ENCODE peak calls at places on chromosomes 4 and X, in eight cellular contexts. K, L, C, T, O, J, V and E are unnamed samples.

GRCh38 chrX:17986977-17987376 is 125.9 kb upstream of the RAI2 start:
- DNase-seq in V (no peak), T (no peak), L (no peak), O (no peak), J (no peak), C (no peak), K (no peak), E (no peak)

GRCh38 chr4:16226816-16227461 is 668 bp upstream of the TAPT1 start:
- DNase-seq in L (peak), C (peak), K (peak), T (no peak), O (no peak), V (peak), J (no peak), E (peak)

GRCh38 chr4:48877827-48878535 is 28.6 kb downstream of the OCIAD2 start:
- DNase-seq in O (no peak), T (no peak), K (no peak), J (no peak), V (no peak), C (no peak), L (no peak), E (no peak)

GRCh38 chrX:131067846-131068745 is 9.9 kb downstream of the ARHGAP36 start:
- DNase-seq in K (no peak), T (no peak), O (no peak), L (no peak), C (no peak), V (no peak), J (no peak), E (no peak)

GRCh38 chr4:54233697-54234496 is 4.8 kb downstream of the PDGFRA start:
- DNase-seq in O (peak), J (peak), L (peak), V (peak), K (peak), C (peak), T (peak), E (peak)

GRCh38 chrX:100407784-100408642 is 2.1 kb downstream of the PCDH19 start:
- DNase-seq in C (no peak), J (no peak), O (no peak), T (no peak), K (no peak), V (no peak), L (no peak), E (no peak)

GRCh38 chrX:13816899-13817298 is at the start of gene GPM6B:
- DNase-seq in V (no peak), J (no peak), C (no peak), O (no peak), K (no peak), T (no peak), L (no peak), E (no peak)

GRCh38 chrX:24025741-24026402 is 1.1 kb downstream of the KLHL15 start:
- DNase-seq in T (no peak), O (peak), C (no peak), J (peak), V (no peak), L (peak), K (no peak), E (peak)

GRCh38 chr4:84366111-84366510 is 133.0 kb downstream of the NKX6-1 start:
- DNase-seq in L (no peak), V (no peak), C (no peak), T (no peak), O (no peak), K (no peak), J (no peak), E (no peak)

GRCh38 chrX:131792789-131793462 is 230.2 kb upstream of the STK26 start:
- DNase-seq in L (peak), V (peak), K (peak), J (peak), C (peak), T (peak), O (peak), E (peak)

GRCh38 chrX:129596077-129596476 is 56.0 kb downstream of the OCRL start:
- DNase-seq in J (no peak), T (no peak), C (no peak), L (no peak), V (no peak), K (no peak), O (no peak), E (no peak)

GRCh38 chrX:85084770-85085393 is 81.2 kb downstream of the APOOL start:
- DNase-seq in J (peak), K (peak), V (no peak), T (no peak), O (peak), L (peak), C (no peak), E (peak)

GRCh38 chr4:173288296-173288695 is 45.9 kb downstream of the HMGB2 start:
- DNase-seq in O (peak), T (peak), C (peak), L (peak), V (peak), J (peak), K (peak), E (peak)

GRCh38 chrX:40570346-40571093 is 10.2 kb upstream of the ATP6AP2 start:
- DNase-seq in O (no peak), V (no peak), J (no peak), C (no peak), T (no peak), L (no peak), K (no peak), E (no peak)

GRCh38 chr4:78032446-78032845 is 24.7 kb upstream of the FRAS1 start:
- DNase-seq in K (no peak), T (no peak), J (no peak), C (no peak), V (no peak), L (no peak), O (no peak), E (no peak)

GRCh38 chr4:13920901-13921300 is 293.4 kb upstream of the BOD1L1 start:
- DNase-seq in T (no peak), V (peak), O (peak), K (peak), L (no peak), C (no peak), J (peak), E (peak)

GRCh38 chrX:68995386-68995779 is 166.6 kb downstream of the EFNB1 start:
- DNase-seq in J (no peak), O (no peak), T (no peak), C (no peak), V (no peak), K (no peak), L (no peak), E (no peak)

GRCh38 chr4:141155586-141155985 is 22.3 kb upstream of the RNF150 start:
- DNase-seq in K (no peak), T (no peak), O (no peak), C (no peak), J (no peak), L (no peak), V (no peak), E (no peak)

GRCh38 chr4:36198068-36198808 is 46.1 kb downstream of the ARAP2 start:
- DNase-seq in J (no peak), L (no peak), O (no peak), C (no peak), K (no peak), T (no peak), V (peak), E (no peak)

GRCh38 chr4:122065149-122065548 is 87.0 kb upstream of the BLTP1 start:
- DNase-seq in V (no peak), J (no peak), C (no peak), K (no peak), T (no peak), O (no peak), L (no peak), E (no peak)

GRCh38 chr4:166324321-166324720 is 451.3 kb downstream of the TLL1 start:
- DNase-seq in L (peak), J (peak), T (no peak), O (no peak), K (no peak), V (no peak), C (no peak), E (peak)

GRCh38 chr4:6660430-6660829 is 19.9 kb downstream of the MRFAP1 start:
- DNase-seq in O (no peak), V (no peak), K (no peak), J (no peak), C (no peak), T (no peak), L (no peak), E (no peak)

GRCh38 chr4:41360911-41361830 is 104.4 kb downstream of the UCHL1 start:
- DNase-seq in J (no peak), K (peak), O (no peak), T (no peak), V (peak), C (no peak), L (peak), E (peak)

GRCh38 chr4:1448589-1449420 is 42.6 kb upstream of the NKX1-1 start:
- DNase-seq in O (no peak), T (no peak), J (no peak), V (no peak), K (no peak), L (no peak), C (no peak), E (no peak)

GRCh38 chr4:24137963-24138601 is 248.2 kb upstream of the PPARGC1A start:
- DNase-seq in K (peak), O (no peak), T (no peak), J (no peak), C (no peak), V (no peak), L (no peak), E (peak)